ENCODE peak calls at places on chromosomes 2 and 18, in six cellular contexts. O is left ventricle myocardium inferior, M is kidney epithelial cell, U is fibroblast of the aortic adventitia, L is NCI-H748 treated with DMSO at 0.1 percent for 48 hours, N is amygdala. F is an unnamed sample.

GRCh38 chr2:47645246-47645645 is 137.7 kb upstream of the MSH6 start:
- DNase-seq in O (no peak), M (no peak), U (no peak), L (no peak), N (no peak), F (no peak)

GRCh38 chr18:36818652-36819051 is 10.2 kb downstream of the TPGS2 start:
- DNase-seq in O (no peak), M (no peak), U (no peak), L (no peak), N (no peak), F (no peak)

GRCh38 chr2:174007010-174007409 is 41.8 kb upstream of the SP3 start:
- DNase-seq in O (no peak), M (no peak), U (no peak), L (no peak), N (no peak), F (no peak)

GRCh38 chr2:234258562-234259141 is 208.2 kb downstream of the SPP2 start:
- DNase-seq in O (no peak), M (no peak), U (no peak), L (no peak), N (no peak), F (no peak)

GRCh38 chr2:8544786-8545631 is 136.8 kb upstream of the ID2 start:
- DNase-seq in O (peak), M (peak), U (peak), L (peak), N (no peak), F (peak)

GRCh38 chr18:66393463-66393862 is 210.4 kb downstream of the CDH19 start:
- DNase-seq in O (no peak), M (no peak), U (no peak), L (no peak), N (no peak), F (no peak)

GRCh38 chr18:77479047-77479446 is 229.4 kb downstream of the GALR1 start:
- DNase-seq in O (no peak), M (no peak), U (no peak), L (no peak), N (no peak), F (no peak)

GRCh38 chr2:160394153-160394552 is 99.5 kb downstream of the RBMS1 start:
- DNase-seq in O (no peak), M (no peak), U (no peak), L (no peak), N (no peak), F (no peak)

GRCh38 chr2:37643102-37644078 is 28.1 kb downstream of the CDC42EP3 start:
- DNase-seq in O (no peak), M (no peak), U (no peak), L (no peak), N (no peak), F (no peak)

GRCh38 chr2:105403785-105404698 is 5.2 kb upstream of the FHL2 start:
- DNase-seq in O (no peak), M (peak), U (peak), L (no peak), N (no peak), F (no peak)

GRCh38 chr18:8969639-8970378 is 132.7 kb upstream of the NDUFV2 start:
- DNase-seq in O (no peak), M (no peak), U (peak), L (no peak), N (no peak), F (no peak)

GRCh38 chr18:21682276-21683051 is 22.1 kb downstream of the ABHD3 start:
- DNase-seq in O (no peak), M (peak), U (peak), L (no peak), N (no peak), F (peak)

GRCh38 chr18:24398515-24398914 is 891 bp upstream of the OSBPL1A start:
- DNase-seq in O (no peak), M (no peak), U (peak), L (no peak), N (no peak), F (no peak)

GRCh38 chr2:235511751-235512698 is 18.2 kb downstream of the AGAP1 start:
- DNase-seq in O (no peak), M (no peak), U (no peak), L (no peak), N (no peak), F (no peak)

GRCh38 chr18:45839415-45840395 is 14.2 kb downstream of the SIGLEC15 start:
- DNase-seq in O (no peak), M (no peak), U (peak), L (peak), N (no peak), F (no peak)

GRCh38 chr18:78127041-78127440 is 852.6 kb upstream of the SALL3 start:
- DNase-seq in O (no peak), M (no peak), U (no peak), L (no peak), N (no peak), F (no peak)

GRCh38 chr2:54590216-54590961 is 133.1 kb upstream of the EML6 start:
- DNase-seq in O (no peak), M (no peak), U (no peak), L (no peak), N (no peak), F (no peak)

GRCh38 chr18:39620551-39621168 is 2055.1 kb upstream of the CELF4 start:
- DNase-seq in O (no peak), M (no peak), U (no peak), L (no peak), N (no peak), F (no peak)

GRCh38 chr2:235511187-235511661 is 17.4 kb downstream of the AGAP1 start:
- DNase-seq in O (no peak), M (peak), U (peak), L (no peak), N (no peak), F (no peak)

GRCh38 chr18:28167835-28168349 is 9.0 kb downstream of the CDH2 start:
- DNase-seq in O (no peak), M (no peak), U (no peak), L (no peak), N (no peak), F (no peak)

GRCh38 chr2:53969285-53970094 is 1.3 kb downstream of the PSME4 start:
- DNase-seq in O (no peak), M (peak), U (peak), L (peak), N (no peak), F (no peak)

GRCh38 chr2:207682557-207682956 is 28.9 kb upstream of the CCNYL1 start:
- DNase-seq in O (no peak), M (no peak), U (no peak), L (no peak), N (no peak), F (no peak)

GRCh38 chr2:5360081-5360480 is 332.1 kb upstream of the SOX11 start:
- DNase-seq in O (no peak), M (no peak), U (no peak), L (no peak), N (no peak), F (no peak)

GRCh38 chr2:71786291-71787107 is 333.1 kb downstream of the DYSF start:
- DNase-seq in O (no peak), M (no peak), U (no peak), L (no peak), N (no peak), F (no peak)

GRCh38 chr2:200172944-200173481 is 133.5 kb upstream of the SPATS2L start:
- DNase-seq in O (no peak), M (no peak), U (no peak), L (no peak), N (no peak), F (no peak)

GRCh38 chr18:26771524-26771923 is 94.0 kb downstream of the AQP4 start:
- DNase-seq in O (no peak), M (no peak), U (no peak), L (no peak), N (no peak), F (no peak)

GRCh38 chr18:26544459-26544858 is 3.9 kb downstream of the KCTD1 start:
- DNase-seq in O (no peak), M (no peak), U (no peak), L (no peak), N (no peak), F (no peak)

GRCh38 chr18:57025525-57025924 is 121.4 kb upstream of the BOD1L2 start:
- DNase-seq in O (no peak), M (no peak), U (peak), L (no peak), N (no peak), F (no peak)

GRCh38 chr2:173264603-173265366 is 89.9 kb upstream of the CDCA7 start:
- DNase-seq in O (no peak), M (no peak), U (no peak), L (no peak), N (no peak), F (peak)

GRCh38 chr18:75529394-75529793 is 101.9 kb upstream of the SMIM21 start:
- DNase-seq in O (no peak), M (no peak), U (no peak), L (no peak), N (no peak), F (no peak)

GRCh38 chr2:138779451-138780440 is at the start of gene NXPH2:
- DNase-seq in O (no peak), M (no peak), U (no peak), L (peak), N (no peak), F (no peak)

GRCh38 chr18:27967938-27968803 is 208.8 kb downstream of the CDH2 start:
- DNase-seq in O (no peak), M (no peak), U (peak), L (no peak), N (no peak), F (no peak)

GRCh38 chr2:28633739-28634138 is 117.9 kb upstream of the PPP1CB start:
- DNase-seq in O (no peak), M (peak), U (peak), L (no peak), N (no peak), F (no peak)

GRCh38 chr2:13919981-13920382 is 712.5 kb upstream of the LRATD1 start:
- DNase-seq in O (no peak), M (no peak), U (peak), L (no peak), N (no peak), F (no peak)